ENCODE peak calls at places on chromosome 15, in seven cellular contexts. One of them, this sample, is unnamed.

GRCh38 chr15:60457985-60458384 is 21.0 kb downstream of the ICE2 start:
- DNase-seq in mesendoderm: no peak
- DNase-seq in neuronal stem cell: no peak
- DNase-seq in IMR-90: no peak
- DNase-seq in H9: no peak
- DNase-seq in mesenchymal stem cell: no peak
- DNase-seq in trophoblast cell: no peak
- DNase-seq in this sample: no peak

GRCh38 chr15:67018451-67018850 is 47.0 kb upstream of the SMAD3 start:
- DNase-seq in mesendoderm: no peak
- DNase-seq in neuronal stem cell: no peak
- DNase-seq in IMR-90: no peak
- DNase-seq in H9: no peak
- DNase-seq in mesenchymal stem cell: no peak
- DNase-seq in trophoblast cell: no peak
- DNase-seq in this sample: no peak

GRCh38 chr15:40323953-40324937 is 753 bp downstream of the INAFM2 start:
- DNase-seq in mesendoderm: no peak
- DNase-seq in neuronal stem cell: no peak
- DNase-seq in IMR-90: no peak
- DNase-seq in H9: no peak
- DNase-seq in mesenchymal stem cell: peak
- DNase-seq in trophoblast cell: peak
- DNase-seq in this sample: peak

GRCh38 chr15:59177445-59177728 is 29.3 kb upstream of the LDHAL6B start:
- DNase-seq in mesendoderm: no peak
- DNase-seq in neuronal stem cell: no peak
- DNase-seq in IMR-90: no peak
- DNase-seq in H9: no peak
- DNase-seq in mesenchymal stem cell: no peak
- DNase-seq in trophoblast cell: peak
- DNase-seq in this sample: no peak

GRCh38 chr15:25844542-25844941 is 18.6 kb downstream of the ATP10A start:
- DNase-seq in mesendoderm: no peak
- DNase-seq in neuronal stem cell: no peak
- DNase-seq in IMR-90: no peak
- DNase-seq in H9: no peak
- DNase-seq in mesenchymal stem cell: no peak
- DNase-seq in trophoblast cell: no peak
- DNase-seq in this sample: no peak

GRCh38 chr15:101092867-101093202 is 159.0 kb downstream of the CHSY1 start:
- DNase-seq in mesendoderm: no peak
- DNase-seq in neuronal stem cell: no peak
- DNase-seq in IMR-90: no peak
- DNase-seq in H9: no peak
- DNase-seq in mesenchymal stem cell: no peak
- DNase-seq in trophoblast cell: no peak
- DNase-seq in this sample: no peak

GRCh38 chr15:59691194-59691805 is 2.2 kb upstream of the BNIP2 start:
- DNase-seq in mesendoderm: peak
- DNase-seq in neuronal stem cell: no peak
- DNase-seq in IMR-90: peak
- DNase-seq in H9: no peak
- DNase-seq in mesenchymal stem cell: peak
- DNase-seq in trophoblast cell: peak
- DNase-seq in this sample: no peak

GRCh38 chr15:100683434-100683833 is 81.0 kb downstream of the ASB7 start:
- DNase-seq in mesendoderm: no peak
- DNase-seq in neuronal stem cell: no peak
- DNase-seq in IMR-90: no peak
- DNase-seq in H9: peak
- DNase-seq in mesenchymal stem cell: no peak
- DNase-seq in trophoblast cell: no peak
- DNase-seq in this sample: no peak

GRCh38 chr15:42344763-42345162 is 14.5 kb upstream of the CAPN3 start:
- DNase-seq in mesendoderm: no peak
- DNase-seq in neuronal stem cell: no peak
- DNase-seq in IMR-90: peak
- DNase-seq in H9: no peak
- DNase-seq in mesenchymal stem cell: peak
- DNase-seq in trophoblast cell: no peak
- DNase-seq in this sample: no peak

GRCh38 chr15:32952901-32953889 is 235.4 kb downstream of the GREM1 start:
- DNase-seq in mesendoderm: peak
- DNase-seq in neuronal stem cell: no peak
- DNase-seq in IMR-90: peak
- DNase-seq in H9: peak
- DNase-seq in mesenchymal stem cell: no peak
- DNase-seq in trophoblast cell: no peak
- DNase-seq in this sample: peak

GRCh38 chr15:61682891-61683500 is 377.3 kb downstream of the VPS13C start:
- DNase-seq in mesendoderm: no peak
- DNase-seq in neuronal stem cell: no peak
- DNase-seq in IMR-90: no peak
- DNase-seq in H9: no peak
- DNase-seq in mesenchymal stem cell: no peak
- DNase-seq in trophoblast cell: no peak
- DNase-seq in this sample: no peak

GRCh38 chr15:99955532-99955931 is 222.3 kb upstream of the LYSMD4 start:
- DNase-seq in mesendoderm: no peak
- DNase-seq in neuronal stem cell: no peak
- DNase-seq in IMR-90: no peak
- DNase-seq in H9: no peak
- DNase-seq in mesenchymal stem cell: no peak
- DNase-seq in trophoblast cell: no peak
- DNase-seq in this sample: no peak

GRCh38 chr15:66964111-66964738 is 101.2 kb upstream of the SMAD3 start:
- DNase-seq in mesendoderm: no peak
- DNase-seq in neuronal stem cell: no peak
- DNase-seq in IMR-90: no peak
- DNase-seq in H9: no peak
- DNase-seq in mesenchymal stem cell: no peak
- DNase-seq in trophoblast cell: no peak
- DNase-seq in this sample: no peak

GRCh38 chr15:66253643-66254363 is at the start of gene MEGF11:
- DNase-seq in mesendoderm: peak
- DNase-seq in neuronal stem cell: no peak
- DNase-seq in IMR-90: peak
- DNase-seq in H9: peak
- DNase-seq in mesenchymal stem cell: peak
- DNase-seq in trophoblast cell: peak
- DNase-seq in this sample: peak

GRCh38 chr15:24858737-24859601 is 95.8 kb upstream of the SNRPN start:
- DNase-seq in mesendoderm: peak
- DNase-seq in neuronal stem cell: peak
- DNase-seq in IMR-90: peak
- DNase-seq in H9: peak
- DNase-seq in mesenchymal stem cell: peak
- DNase-seq in trophoblast cell: no peak
- DNase-seq in this sample: no peak

GRCh38 chr15:94395626-94396025 is 164.3 kb downstream of the MCTP2 start:
- DNase-seq in mesendoderm: no peak
- DNase-seq in neuronal stem cell: no peak
- DNase-seq in IMR-90: peak
- DNase-seq in H9: no peak
- DNase-seq in mesenchymal stem cell: peak
- DNase-seq in trophoblast cell: no peak
- DNase-seq in this sample: no peak

GRCh38 chr15:38154255-38154654 is 98.4 kb upstream of the SPRED1 start:
- DNase-seq in mesendoderm: no peak
- DNase-seq in neuronal stem cell: no peak
- DNase-seq in IMR-90: no peak
- DNase-seq in H9: no peak
- DNase-seq in mesenchymal stem cell: no peak
- DNase-seq in trophoblast cell: no peak
- DNase-seq in this sample: no peak

GRCh38 chr15:58632789-58633188 is 116.7 kb downstream of the ADAM10 start:
- DNase-seq in mesendoderm: no peak
- DNase-seq in neuronal stem cell: no peak
- DNase-seq in IMR-90: peak
- DNase-seq in H9: no peak
- DNase-seq in mesenchymal stem cell: peak
- DNase-seq in trophoblast cell: no peak
- DNase-seq in this sample: no peak

GRCh38 chr15:58677426-58677825 is 72.1 kb downstream of the ADAM10 start:
- DNase-seq in mesendoderm: no peak
- DNase-seq in neuronal stem cell: no peak
- DNase-seq in IMR-90: no peak
- DNase-seq in H9: no peak
- DNase-seq in mesenchymal stem cell: no peak
- DNase-seq in trophoblast cell: no peak
- DNase-seq in this sample: no peak

GRCh38 chr15:46751303-46751702 is 966.0 kb upstream of the SEMA6D start:
- DNase-seq in mesendoderm: no peak
- DNase-seq in neuronal stem cell: no peak
- DNase-seq in IMR-90: no peak
- DNase-seq in H9: no peak
- DNase-seq in mesenchymal stem cell: no peak
- DNase-seq in trophoblast cell: no peak
- DNase-seq in this sample: no peak

GRCh38 chr15:22989576-22990477 is 9.7 kb upstream of the CYFIP1 start:
- DNase-seq in mesendoderm: peak
- DNase-seq in neuronal stem cell: no peak
- DNase-seq in IMR-90: no peak
- DNase-seq in H9: no peak
- DNase-seq in mesenchymal stem cell: no peak
- DNase-seq in trophoblast cell: peak
- DNase-seq in this sample: no peak

GRCh38 chr15:39934415-39935044 is 615 bp downstream of the EIF2AK4 start:
- DNase-seq in mesendoderm: no peak
- DNase-seq in neuronal stem cell: peak
- DNase-seq in IMR-90: no peak
- DNase-seq in H9: no peak
- DNase-seq in mesenchymal stem cell: peak
- DNase-seq in trophoblast cell: no peak
- DNase-seq in this sample: no peak

GRCh38 chr15:51310064-51310463 is 28.3 kb downstream of the CYP19A1 start:
- DNase-seq in mesendoderm: no peak
- DNase-seq in neuronal stem cell: no peak
- DNase-seq in IMR-90: peak
- DNase-seq in H9: no peak
- DNase-seq in mesenchymal stem cell: no peak
- DNase-seq in trophoblast cell: no peak
- DNase-seq in this sample: no peak

GRCh38 chr15:91593653-91594052 is 259.9 kb upstream of the SLCO3A1 start:
- DNase-seq in mesendoderm: no peak
- DNase-seq in neuronal stem cell: no peak
- DNase-seq in IMR-90: no peak
- DNase-seq in H9: no peak
- DNase-seq in mesenchymal stem cell: no peak
- DNase-seq in trophoblast cell: no peak
- DNase-seq in this sample: no peak
- H4K8ac ChIP-seq in mesendoderm: no peak
- H4K8ac ChIP-seq in neuronal stem cell: no peak
- H4K8ac ChIP-seq in IMR-90: no peak
- H4K8ac ChIP-seq in H9: no peak
- H4K8ac ChIP-seq in mesenchymal stem cell: no peak
- H4K8ac ChIP-seq in trophoblast cell: no peak
- H4K8ac ChIP-seq in this sample: no peak

GRCh38 chr15:31439328-31439727 is 112.7 kb downstream of the KLF13 start:
- DNase-seq in mesendoderm: peak
- DNase-seq in neuronal stem cell: no peak
- DNase-seq in IMR-90: no peak
- DNase-seq in H9: peak
- DNase-seq in mesenchymal stem cell: no peak
- DNase-seq in trophoblast cell: peak
- DNase-seq in this sample: no peak
- H4K8ac ChIP-seq in mesendoderm: no peak
- H4K8ac ChIP-seq in neuronal stem cell: peak
- H4K8ac ChIP-seq in IMR-90: peak
- H4K8ac ChIP-seq in H9: no peak
- H4K8ac ChIP-seq in mesenchymal stem cell: no peak
- H4K8ac ChIP-seq in trophoblast cell: no peak
- H4K8ac ChIP-seq in this sample: no peak

GRCh38 chr15:29937956-29938355 is 115.7 kb upstream of the TJP1 start:
- DNase-seq in mesendoderm: no peak
- DNase-seq in neuronal stem cell: no peak
- DNase-seq in IMR-90: peak
- DNase-seq in H9: no peak
- DNase-seq in mesenchymal stem cell: peak
- DNase-seq in trophoblast cell: peak
- DNase-seq in this sample: no peak

GRCh38 chr15:29939404-29939803 is 117.1 kb upstream of the TJP1 start:
- DNase-seq in mesendoderm: no peak
- DNase-seq in neuronal stem cell: no peak
- DNase-seq in IMR-90: peak
- DNase-seq in H9: no peak
- DNase-seq in mesenchymal stem cell: no peak
- DNase-seq in trophoblast cell: peak
- DNase-seq in this sample: no peak

GRCh38 chr15:29942144-29942543 is 119.9 kb upstream of the TJP1 start:
- DNase-seq in mesendoderm: peak
- DNase-seq in neuronal stem cell: no peak
- DNase-seq in IMR-90: no peak
- DNase-seq in H9: no peak
- DNase-seq in mesenchymal stem cell: no peak
- DNase-seq in trophoblast cell: peak
- DNase-seq in this sample: no peak

GRCh38 chr15:29936353-29937049 is 114.2 kb upstream of the TJP1 start:
- DNase-seq in mesendoderm: no peak
- DNase-seq in neuronal stem cell: no peak
- DNase-seq in IMR-90: peak
- DNase-seq in H9: no peak
- DNase-seq in mesenchymal stem cell: no peak
- DNase-seq in trophoblast cell: peak
- DNase-seq in this sample: no peak

DNA sequence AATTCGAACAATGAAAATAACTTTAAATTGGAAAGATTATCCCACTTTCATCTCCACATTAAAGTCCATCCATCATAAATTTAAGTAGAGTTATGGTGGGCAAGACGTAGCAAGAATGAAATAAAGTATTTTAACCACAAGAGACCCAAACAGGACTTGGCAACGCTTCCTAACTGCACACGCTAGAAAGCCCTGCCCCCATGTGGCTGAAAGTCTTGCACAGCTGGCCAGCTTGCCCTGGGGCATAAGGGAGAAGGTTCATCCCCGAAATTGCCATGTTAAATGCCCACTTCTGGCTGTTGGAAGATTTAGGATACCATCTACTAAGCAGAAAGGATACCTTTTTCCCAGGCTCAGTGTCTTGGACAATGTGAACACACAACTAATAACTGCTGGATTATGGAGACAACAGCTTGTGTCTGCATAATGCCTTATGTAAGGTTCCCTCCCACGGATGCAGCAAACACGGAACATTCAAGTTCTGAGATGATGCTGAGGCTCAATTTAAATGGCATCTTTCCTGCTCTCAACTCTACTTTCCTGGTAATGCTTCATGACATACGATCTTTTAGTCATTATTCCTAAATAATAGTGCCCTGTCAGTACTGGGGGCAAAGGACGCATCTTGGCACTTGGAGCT is 116.6 kb upstream of the TJP1 start:
- DNase-seq in mesendoderm: peak
- DNase-seq in neuronal stem cell: no peak
- DNase-seq in IMR-90: peak
- DNase-seq in H9: no peak
- DNase-seq in mesenchymal stem cell: no peak
- DNase-seq in trophoblast cell: peak
- DNase-seq in this sample: no peak
- H4K8ac ChIP-seq in mesendoderm: no peak
- H4K8ac ChIP-seq in neuronal stem cell: no peak
- H4K8ac ChIP-seq in IMR-90: peak
- H4K8ac ChIP-seq in H9: no peak
- H4K8ac ChIP-seq in mesenchymal stem cell: no peak
- H4K8ac ChIP-seq in trophoblast cell: no peak
- H4K8ac ChIP-seq in this sample: no peak

GRCh38 chr15:80929225-80929624 is 60.4 kb downstream of the MESD start:
- DNase-seq in mesendoderm: no peak
- DNase-seq in neuronal stem cell: no peak
- DNase-seq in IMR-90: peak
- DNase-seq in H9: no peak
- DNase-seq in mesenchymal stem cell: peak
- DNase-seq in trophoblast cell: peak
- DNase-seq in this sample: no peak
- H4K8ac ChIP-seq in mesendoderm: no peak
- H4K8ac ChIP-seq in neuronal stem cell: no peak
- H4K8ac ChIP-seq in IMR-90: peak
- H4K8ac ChIP-seq in H9: no peak
- H4K8ac ChIP-seq in mesenchymal stem cell: no peak
- H4K8ac ChIP-seq in trophoblast cell: no peak
- H4K8ac ChIP-seq in this sample: no peak